ENCODE peak calls at places on chromosomes 7 and 10, in four cellular contexts. S, K, E and H are unnamed samples.

GRCh38 chr10:30284860-30285594 is 64.1 kb downstream of the MTPAP start:
- DNase-seq in E (no peak), K (no peak), S (no peak), H (no peak)

GRCh38 chr10:4656576-4657194 is 169.3 kb upstream of the AKR1E2 start:
- DNase-seq in E (peak), K (peak), S (peak), H (no peak)

GRCh38 chr10:1398626-1399410 is 338.5 kb downstream of the ADARB2 start:
- DNase-seq in S (no peak), K (no peak), E (no peak), H (no peak)

GRCh38 chr10:43409385-43410109 is 561 bp upstream of the HNRNPF start:
- DNase-seq in S (no peak), K (no peak), E (no peak), H (no peak)

GRCh38 chr7:131110294-131111080 is 217.2 kb upstream of the MKLN1 start:
- DNase-seq in E (no peak), K (no peak), S (no peak), H (no peak)

GRCh38 chr7:1863091-1863900 is 193.2 kb downstream of the ELFN1 start:
- DNase-seq in E (peak), S (no peak), K (no peak), H (no peak)

GRCh38 chr10:13184726-13185514 is 23.6 kb downstream of the MCM10 start:
- DNase-seq in S (no peak), K (no peak), E (no peak), H (no peak)

GRCh38 chr7:47480576-47481538 is 101.1 kb downstream of the TNS3 start:
- DNase-seq in K (no peak), E (no peak), S (no peak), H (peak)

GRCh38 chr10:92787557-92788152 is 60.7 kb upstream of the EXOC6 start:
- DNase-seq in S (no peak), K (no peak), E (no peak), H (no peak)

GRCh38 chr7:45917064-45917463 is 4.0 kb downstream of the IGFBP3 start:
- DNase-seq in K (no peak), S (no peak), E (no peak), H (no peak)

GRCh38 chr7:127689194-127689772 is 37.3 kb downstream of the SND1 start:
- DNase-seq in K (no peak), E (no peak), S (no peak), H (no peak)

GRCh38 chr7:91772100-91772794 is 108.3 kb downstream of the MTERF1 start:
- DNase-seq in E (no peak), K (no peak), S (no peak), H (no peak)

GRCh38 chr7:122291189-122291588 is 13.4 kb downstream of the FEZF1 start:
- DNase-seq in K (no peak), S (no peak), E (no peak), H (no peak)

GRCh38 chr10:14837003-14837755 is 658 bp downstream of the CDNF start:
- DNase-seq in K (peak), E (no peak), S (no peak), H (no peak)

GRCh38 chr10:72240371-72240770 is 24.3 kb upstream of the ASCC1 start:
- DNase-seq in E (no peak), K (no peak), S (no peak), H (no peak)

GRCh38 chr10:46557319-46558140 is 1.1 kb upstream of the GPRIN2 start:
- DNase-seq in E (no peak), S (no peak), K (no peak), H (peak)

GRCh38 chr7:95599069-95599468 is 2.8 kb upstream of the PDK4 start:
- DNase-seq in S (no peak), K (no peak), E (no peak), H (no peak)

GRCh38 chr10:35824704-35825103 is 182.6 kb upstream of the FZD8 start:
- DNase-seq in K (no peak), S (no peak), E (no peak), H (no peak)

GRCh38 chr7:81244213-81244612 is 325.4 kb upstream of the SEMA3C start:
- DNase-seq in K (no peak), S (peak), E (no peak), H (no peak)

GRCh38 chr7:132590162-132590561 is 13.9 kb upstream of the PLXNA4 start:
- DNase-seq in E (no peak), K (no peak), S (no peak), H (no peak)

GRCh38 chr7:145605963-145606362 is 510.6 kb upstream of the CNTNAP2 start:
- DNase-seq in K (no peak), E (no peak), S (no peak), H (no peak)

GRCh38 chr7:3232228-3232627 is 68.8 kb upstream of the SDK1 start:
- DNase-seq in K (no peak), S (no peak), E (no peak), H (no peak)

GRCh38 chr10:98135222-98135899 is 904 bp downstream of the R3HCC1L start:
- DNase-seq in K (no peak), E (no peak), S (no peak), H (no peak)

GRCh38 chr10:94104316-94105060 is 110.8 kb downstream of the PLCE1 start:
- DNase-seq in E (no peak), K (peak), S (no peak), H (no peak)

GRCh38 chr10:33901166-33901565 is 566.7 kb upstream of the NRP1 start:
- DNase-seq in E (no peak), K (no peak), S (no peak), H (no peak)

GRCh38 chr7:5417106-5418071 is 6.2 kb downstream of the TNRC18 start:
- DNase-seq in S (no peak), K (no peak), E (no peak), H (no peak)

GRCh38 chr7:115146148-115146547 is 224.3 kb downstream of the MDFIC start:
- DNase-seq in E (no peak), S (peak), K (no peak), H (no peak)

GRCh38 chr7:47327698-47328391 is 254.1 kb downstream of the TNS3 start:
- DNase-seq in K (no peak), S (no peak), E (no peak), H (peak)

GRCh38 chr10:8112942-8113442 is 58.5 kb downstream of the GATA3 start:
- DNase-seq in E (no peak), K (no peak), S (no peak), H (no peak)

GRCh38 chr7:142248166-142249160 is 9.4 kb downstream of the PRSS58 start:
- DNase-seq in E (no peak), K (no peak), S (no peak), H (no peak)

GRCh38 chr10:103849880-103850571 is 5.3 kb downstream of the SH3PXD2A start:
- DNase-seq in S (no peak), E (no peak), K (no peak), H (no peak)

GRCh38 chr10:119190353-119190752 is 11.7 kb upstream of the PRDX3 start:
- DNase-seq in E (no peak), S (peak), K (no peak), H (no peak)
- TF ChIP-seq FOSL1 in E (no peak), S (peak), K (no peak), H (no peak)

GRCh38 chr7:101162551-101163280 is 2.7 kb downstream of the VGF start:
- DNase-seq in S (no peak), E (peak), K (no peak), H (no peak)
- TF ChIP-seq FOSL1 in S (no peak), E (no peak), K (no peak), H (no peak)

DNA sequence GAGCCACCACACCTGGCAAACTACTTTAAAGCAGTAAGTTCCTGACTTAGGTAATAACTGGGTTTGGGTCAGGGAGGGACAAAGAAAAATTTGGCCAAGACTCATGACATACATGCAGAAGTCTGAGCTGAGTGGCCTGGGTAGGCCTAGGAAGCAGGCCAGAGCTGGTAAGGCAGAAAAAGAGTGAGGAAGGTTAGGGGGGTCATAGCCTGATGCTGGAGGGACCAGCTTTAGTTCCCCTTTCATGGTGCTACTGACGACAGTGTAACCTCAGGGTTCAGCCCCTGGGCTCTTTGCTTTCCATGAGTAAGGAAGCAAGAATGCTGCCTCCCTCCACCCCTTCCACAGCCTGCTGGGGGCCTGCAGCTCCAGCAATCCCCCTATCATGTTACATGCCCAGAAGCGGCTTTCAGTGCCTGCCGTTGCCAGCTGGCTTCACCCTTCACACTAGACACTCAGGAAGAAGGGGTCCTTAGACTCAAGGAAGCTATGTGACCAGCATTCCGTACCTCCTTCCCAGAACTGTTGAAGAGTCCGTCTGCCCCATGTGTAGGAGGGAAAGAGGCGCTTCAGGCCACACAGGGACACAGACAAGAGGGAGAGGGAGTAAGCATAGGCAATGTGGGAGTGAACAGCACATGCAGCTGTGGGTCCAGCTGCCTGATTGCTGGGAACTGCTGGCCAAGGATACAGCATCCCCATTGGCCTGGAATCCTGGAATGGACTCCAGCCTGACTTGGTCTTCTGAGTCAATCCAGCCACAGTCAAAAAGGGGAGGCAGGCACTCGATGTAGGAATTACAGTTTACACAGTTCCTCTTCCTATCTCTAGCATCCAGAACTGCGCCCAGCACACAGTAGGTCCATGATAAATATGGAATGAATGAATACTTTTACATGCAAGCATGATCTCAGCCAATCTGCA is 4.1 kb upstream of the PLAU start:
- DNase-seq in E (no peak), S (peak), K (peak), H (peak)
- TF ChIP-seq FOSL1 in E (peak), S (no peak), K (peak), H (no peak)

GRCh38 chr7:71504697-71505441 is 372.9 kb downstream of the GALNT17 start:
- DNase-seq in E (no peak), S (no peak), K (no peak), H (no peak)
- TF ChIP-seq FOSL1 in E (no peak), S (no peak), K (no peak), H (no peak)